ENCODE peak calls at places on chromosomes 13 and 19, in seven cellular contexts. One of them, this sample, is unnamed.

GRCh38 chr13:26348966-26349365 is 95.0 kb downstream of the CDK8 start:
- DNase-seq in CD4-positive, alpha-beta T cell: no peak
- DNase-seq in left cardiac atrium: no peak
- DNase-seq in stimulated activated CD8-positive, alpha-beta memory T cell treated with anti-CD3 and anti-CD28 coated beads, Interleukin-7, amount 100 ng/mL, for 1 hour: no peak
- DNase-seq in fibroblast of gingiva: no peak
- DNase-seq in kidney glomerular epithelial cell: no peak
- DNase-seq in stimulated activated naive CD8-positive, alpha-beta T cell treated with anti-CD3 and anti-CD28 coated beads, Interleukin-15, Interleukin-2, amounts not matched to agents 100 U/mL and 50 U/mL, for 24 hours: no peak
- DNase-seq in this sample: no peak

GRCh38 chr13:48908381-48909087 is 67.2 kb upstream of the FNDC3A start:
- DNase-seq in CD4-positive, alpha-beta T cell: no peak
- DNase-seq in left cardiac atrium: no peak
- DNase-seq in stimulated activated CD8-positive, alpha-beta memory T cell treated with anti-CD3 and anti-CD28 coated beads, Interleukin-7, amount 100 ng/mL, for 1 hour: no peak
- DNase-seq in fibroblast of gingiva: peak; percentile 81
- DNase-seq in kidney glomerular epithelial cell: peak; percentile 13
- DNase-seq in stimulated activated naive CD8-positive, alpha-beta T cell treated with anti-CD3 and anti-CD28 coated beads, Interleukin-15, Interleukin-2, amounts not matched to agents 100 U/mL and 50 U/mL, for 24 hours: no peak
- DNase-seq in this sample: no peak

GRCh38 chr19:14015454-14016035 is 9.4 kb upstream of the RFX1 start:
- DNase-seq in CD4-positive, alpha-beta T cell: no peak
- DNase-seq in left cardiac atrium: no peak
- DNase-seq in stimulated activated CD8-positive, alpha-beta memory T cell treated with anti-CD3 and anti-CD28 coated beads, Interleukin-7, amount 100 ng/mL, for 1 hour: no peak
- DNase-seq in fibroblast of gingiva: no peak
- DNase-seq in kidney glomerular epithelial cell: no peak
- DNase-seq in stimulated activated naive CD8-positive, alpha-beta T cell treated with anti-CD3 and anti-CD28 coated beads, Interleukin-15, Interleukin-2, amounts not matched to agents 100 U/mL and 50 U/mL, for 24 hours: no peak
- DNase-seq in this sample: no peak

GRCh38 chr19:43466793-43467192 is 1.4 kb upstream of the LYPD3 start:
- DNase-seq in CD4-positive, alpha-beta T cell: no peak
- DNase-seq in left cardiac atrium: no peak
- DNase-seq in stimulated activated CD8-positive, alpha-beta memory T cell treated with anti-CD3 and anti-CD28 coated beads, Interleukin-7, amount 100 ng/mL, for 1 hour: no peak
- DNase-seq in fibroblast of gingiva: no peak
- DNase-seq in kidney glomerular epithelial cell: no peak
- DNase-seq in stimulated activated naive CD8-positive, alpha-beta T cell treated with anti-CD3 and anti-CD28 coated beads, Interleukin-15, Interleukin-2, amounts not matched to agents 100 U/mL and 50 U/mL, for 24 hours: no peak
- DNase-seq in this sample: no peak

GRCh38 chr13:88456155-88456554 is 785.0 kb downstream of the SLITRK5 start:
- DNase-seq in CD4-positive, alpha-beta T cell: no peak
- DNase-seq in left cardiac atrium: no peak
- DNase-seq in stimulated activated CD8-positive, alpha-beta memory T cell treated with anti-CD3 and anti-CD28 coated beads, Interleukin-7, amount 100 ng/mL, for 1 hour: no peak
- DNase-seq in fibroblast of gingiva: peak; percentile 1
- DNase-seq in kidney glomerular epithelial cell: no peak
- DNase-seq in stimulated activated naive CD8-positive, alpha-beta T cell treated with anti-CD3 and anti-CD28 coated beads, Interleukin-15, Interleukin-2, amounts not matched to agents 100 U/mL and 50 U/mL, for 24 hours: no peak
- DNase-seq in this sample: no peak

GRCh38 chr13:113991191-113991669 is 17.4 kb upstream of the C13orf46 start:
- DNase-seq in CD4-positive, alpha-beta T cell: no peak
- DNase-seq in left cardiac atrium: peak; percentile 11
- DNase-seq in stimulated activated CD8-positive, alpha-beta memory T cell treated with anti-CD3 and anti-CD28 coated beads, Interleukin-7, amount 100 ng/mL, for 1 hour: no peak
- DNase-seq in fibroblast of gingiva: peak; percentile 26
- DNase-seq in kidney glomerular epithelial cell: no peak
- DNase-seq in stimulated activated naive CD8-positive, alpha-beta T cell treated with anti-CD3 and anti-CD28 coated beads, Interleukin-15, Interleukin-2, amounts not matched to agents 100 U/mL and 50 U/mL, for 24 hours: no peak
- DNase-seq in this sample: no peak

GRCh38 chr13:70812481-70812880 is 704.2 kb upstream of the KLHL1 start:
- DNase-seq in CD4-positive, alpha-beta T cell: no peak
- DNase-seq in left cardiac atrium: no peak
- DNase-seq in stimulated activated CD8-positive, alpha-beta memory T cell treated with anti-CD3 and anti-CD28 coated beads, Interleukin-7, amount 100 ng/mL, for 1 hour: no peak
- DNase-seq in fibroblast of gingiva: peak; percentile 4
- DNase-seq in kidney glomerular epithelial cell: no peak
- DNase-seq in stimulated activated naive CD8-positive, alpha-beta T cell treated with anti-CD3 and anti-CD28 coated beads, Interleukin-15, Interleukin-2, amounts not matched to agents 100 U/mL and 50 U/mL, for 24 hours: no peak
- DNase-seq in this sample: no peak

GRCh38 chr13:110426745-110427144 is 119.7 kb downstream of the COL4A2 start:
- DNase-seq in CD4-positive, alpha-beta T cell: no peak
- DNase-seq in left cardiac atrium: no peak
- DNase-seq in stimulated activated CD8-positive, alpha-beta memory T cell treated with anti-CD3 and anti-CD28 coated beads, Interleukin-7, amount 100 ng/mL, for 1 hour: no peak
- DNase-seq in fibroblast of gingiva: no peak
- DNase-seq in kidney glomerular epithelial cell: no peak
- DNase-seq in stimulated activated naive CD8-positive, alpha-beta T cell treated with anti-CD3 and anti-CD28 coated beads, Interleukin-15, Interleukin-2, amounts not matched to agents 100 U/mL and 50 U/mL, for 24 hours: no peak
- DNase-seq in this sample: no peak

GRCh38 chr19:30871979-30872378 is 477.3 kb downstream of the TSHZ3 start:
- DNase-seq in CD4-positive, alpha-beta T cell: no peak
- DNase-seq in left cardiac atrium: no peak
- DNase-seq in stimulated activated CD8-positive, alpha-beta memory T cell treated with anti-CD3 and anti-CD28 coated beads, Interleukin-7, amount 100 ng/mL, for 1 hour: no peak
- DNase-seq in fibroblast of gingiva: no peak
- DNase-seq in kidney glomerular epithelial cell: no peak
- DNase-seq in stimulated activated naive CD8-positive, alpha-beta T cell treated with anti-CD3 and anti-CD28 coated beads, Interleukin-15, Interleukin-2, amounts not matched to agents 100 U/mL and 50 U/mL, for 24 hours: no peak
- DNase-seq in this sample: no peak

GRCh38 chr19:1003283-1003682 is 3.1 kb downstream of the GRIN3B start:
- DNase-seq in CD4-positive, alpha-beta T cell: no peak
- DNase-seq in left cardiac atrium: no peak
- DNase-seq in stimulated activated CD8-positive, alpha-beta memory T cell treated with anti-CD3 and anti-CD28 coated beads, Interleukin-7, amount 100 ng/mL, for 1 hour: no peak
- DNase-seq in fibroblast of gingiva: no peak
- DNase-seq in kidney glomerular epithelial cell: no peak
- DNase-seq in stimulated activated naive CD8-positive, alpha-beta T cell treated with anti-CD3 and anti-CD28 coated beads, Interleukin-15, Interleukin-2, amounts not matched to agents 100 U/mL and 50 U/mL, for 24 hours: no peak
- DNase-seq in this sample: no peak

GRCh38 chr19:1925544-1925943 is 15.4 kb upstream of the CSNK1G2 start:
- DNase-seq in CD4-positive, alpha-beta T cell: no peak
- DNase-seq in left cardiac atrium: no peak
- DNase-seq in stimulated activated CD8-positive, alpha-beta memory T cell treated with anti-CD3 and anti-CD28 coated beads, Interleukin-7, amount 100 ng/mL, for 1 hour: no peak
- DNase-seq in fibroblast of gingiva: no peak
- DNase-seq in kidney glomerular epithelial cell: no peak
- DNase-seq in stimulated activated naive CD8-positive, alpha-beta T cell treated with anti-CD3 and anti-CD28 coated beads, Interleukin-15, Interleukin-2, amounts not matched to agents 100 U/mL and 50 U/mL, for 24 hours: no peak
- DNase-seq in this sample: no peak

GRCh38 chr13:52345631-52346251 is 60.2 kb downstream of the THSD1 start:
- DNase-seq in CD4-positive, alpha-beta T cell: no peak
- DNase-seq in left cardiac atrium: no peak
- DNase-seq in stimulated activated CD8-positive, alpha-beta memory T cell treated with anti-CD3 and anti-CD28 coated beads, Interleukin-7, amount 100 ng/mL, for 1 hour: no peak
- DNase-seq in fibroblast of gingiva: no peak
- DNase-seq in kidney glomerular epithelial cell: no peak
- DNase-seq in stimulated activated naive CD8-positive, alpha-beta T cell treated with anti-CD3 and anti-CD28 coated beads, Interleukin-15, Interleukin-2, amounts not matched to agents 100 U/mL and 50 U/mL, for 24 hours: no peak
- DNase-seq in this sample: no peak

GRCh38 chr19:14502334-14503092 is 6.6 kb upstream of the GIPC1 start:
- DNase-seq in CD4-positive, alpha-beta T cell: no peak
- DNase-seq in left cardiac atrium: no peak
- DNase-seq in stimulated activated CD8-positive, alpha-beta memory T cell treated with anti-CD3 and anti-CD28 coated beads, Interleukin-7, amount 100 ng/mL, for 1 hour: no peak
- DNase-seq in fibroblast of gingiva: peak; percentile 59
- DNase-seq in kidney glomerular epithelial cell: no peak
- DNase-seq in stimulated activated naive CD8-positive, alpha-beta T cell treated with anti-CD3 and anti-CD28 coated beads, Interleukin-15, Interleukin-2, amounts not matched to agents 100 U/mL and 50 U/mL, for 24 hours: no peak
- DNase-seq in this sample: no peak

GRCh38 chr13:46866150-46866549 is 30.7 kb downstream of the HTR2A start:
- DNase-seq in CD4-positive, alpha-beta T cell: no peak
- DNase-seq in left cardiac atrium: peak; percentile 36
- DNase-seq in stimulated activated CD8-positive, alpha-beta memory T cell treated with anti-CD3 and anti-CD28 coated beads, Interleukin-7, amount 100 ng/mL, for 1 hour: no peak
- DNase-seq in fibroblast of gingiva: peak; percentile 78
- DNase-seq in kidney glomerular epithelial cell: peak; percentile 6
- DNase-seq in stimulated activated naive CD8-positive, alpha-beta T cell treated with anti-CD3 and anti-CD28 coated beads, Interleukin-15, Interleukin-2, amounts not matched to agents 100 U/mL and 50 U/mL, for 24 hours: no peak
- DNase-seq in this sample: no peak

GRCh38 chr19:54465367-54466109 is 2.0 kb upstream of the LENG9 start:
- DNase-seq in CD4-positive, alpha-beta T cell: no peak
- DNase-seq in left cardiac atrium: peak; percentile 40
- DNase-seq in stimulated activated CD8-positive, alpha-beta memory T cell treated with anti-CD3 and anti-CD28 coated beads, Interleukin-7, amount 100 ng/mL, for 1 hour: no peak
- DNase-seq in fibroblast of gingiva: no peak
- DNase-seq in kidney glomerular epithelial cell: no peak
- DNase-seq in stimulated activated naive CD8-positive, alpha-beta T cell treated with anti-CD3 and anti-CD28 coated beads, Interleukin-15, Interleukin-2, amounts not matched to agents 100 U/mL and 50 U/mL, for 24 hours: no peak
- DNase-seq in this sample: no peak

GRCh38 chr13:106610511-106610910 is 42.6 kb upstream of the ARGLU1 start:
- DNase-seq in CD4-positive, alpha-beta T cell: no peak
- DNase-seq in left cardiac atrium: no peak
- DNase-seq in stimulated activated CD8-positive, alpha-beta memory T cell treated with anti-CD3 and anti-CD28 coated beads, Interleukin-7, amount 100 ng/mL, for 1 hour: no peak
- DNase-seq in fibroblast of gingiva: no peak
- DNase-seq in kidney glomerular epithelial cell: peak; percentile 16
- DNase-seq in stimulated activated naive CD8-positive, alpha-beta T cell treated with anti-CD3 and anti-CD28 coated beads, Interleukin-15, Interleukin-2, amounts not matched to agents 100 U/mL and 50 U/mL, for 24 hours: no peak
- DNase-seq in this sample: peak; percentile 7

GRCh38 chr13:72853000-72853399 is 71.1 kb downstream of the PIBF1 start:
- DNase-seq in CD4-positive, alpha-beta T cell: no peak
- DNase-seq in left cardiac atrium: no peak
- DNase-seq in stimulated activated CD8-positive, alpha-beta memory T cell treated with anti-CD3 and anti-CD28 coated beads, Interleukin-7, amount 100 ng/mL, for 1 hour: no peak
- DNase-seq in fibroblast of gingiva: no peak
- DNase-seq in kidney glomerular epithelial cell: no peak
- DNase-seq in stimulated activated naive CD8-positive, alpha-beta T cell treated with anti-CD3 and anti-CD28 coated beads, Interleukin-15, Interleukin-2, amounts not matched to agents 100 U/mL and 50 U/mL, for 24 hours: no peak
- DNase-seq in this sample: no peak

GRCh38 chr19:15779756-15780476 is 7.5 kb upstream of the OR10H5 start:
- DNase-seq in CD4-positive, alpha-beta T cell: no peak
- DNase-seq in left cardiac atrium: peak; percentile 83
- DNase-seq in stimulated activated CD8-positive, alpha-beta memory T cell treated with anti-CD3 and anti-CD28 coated beads, Interleukin-7, amount 100 ng/mL, for 1 hour: no peak
- DNase-seq in fibroblast of gingiva: no peak
- DNase-seq in kidney glomerular epithelial cell: no peak
- DNase-seq in stimulated activated naive CD8-positive, alpha-beta T cell treated with anti-CD3 and anti-CD28 coated beads, Interleukin-15, Interleukin-2, amounts not matched to agents 100 U/mL and 50 U/mL, for 24 hours: no peak
- DNase-seq in this sample: peak; percentile 37

GRCh38 chr19:16764280-16764679 is 44.6 kb downstream of the NWD1 start:
- DNase-seq in CD4-positive, alpha-beta T cell: no peak
- DNase-seq in left cardiac atrium: no peak
- DNase-seq in stimulated activated CD8-positive, alpha-beta memory T cell treated with anti-CD3 and anti-CD28 coated beads, Interleukin-7, amount 100 ng/mL, for 1 hour: no peak
- DNase-seq in fibroblast of gingiva: no peak
- DNase-seq in kidney glomerular epithelial cell: no peak
- DNase-seq in stimulated activated naive CD8-positive, alpha-beta T cell treated with anti-CD3 and anti-CD28 coated beads, Interleukin-15, Interleukin-2, amounts not matched to agents 100 U/mL and 50 U/mL, for 24 hours: no peak
- DNase-seq in this sample: no peak

GRCh38 chr19:18903146-18904056 is 7.4 kb upstream of the CERS1 start:
- DNase-seq in CD4-positive, alpha-beta T cell: no peak
- DNase-seq in left cardiac atrium: no peak
- DNase-seq in stimulated activated CD8-positive, alpha-beta memory T cell treated with anti-CD3 and anti-CD28 coated beads, Interleukin-7, amount 100 ng/mL, for 1 hour: no peak
- DNase-seq in fibroblast of gingiva: no peak
- DNase-seq in kidney glomerular epithelial cell: no peak
- DNase-seq in stimulated activated naive CD8-positive, alpha-beta T cell treated with anti-CD3 and anti-CD28 coated beads, Interleukin-15, Interleukin-2, amounts not matched to agents 100 U/mL and 50 U/mL, for 24 hours: no peak
- DNase-seq in this sample: no peak

GRCh38 chr13:94433055-94433947 is 46.2 kb downstream of the DCT start:
- DNase-seq in CD4-positive, alpha-beta T cell: no peak
- DNase-seq in left cardiac atrium: peak; percentile 22
- DNase-seq in stimulated activated CD8-positive, alpha-beta memory T cell treated with anti-CD3 and anti-CD28 coated beads, Interleukin-7, amount 100 ng/mL, for 1 hour: no peak
- DNase-seq in fibroblast of gingiva: no peak
- DNase-seq in kidney glomerular epithelial cell: no peak
- DNase-seq in stimulated activated naive CD8-positive, alpha-beta T cell treated with anti-CD3 and anti-CD28 coated beads, Interleukin-15, Interleukin-2, amounts not matched to agents 100 U/mL and 50 U/mL, for 24 hours: peak; percentile 33
- DNase-seq in this sample: no peak

GRCh38 chr19:9785367-9786331 is 17.1 kb upstream of the ZNF846 start:
- DNase-seq in CD4-positive, alpha-beta T cell: peak; percentile 97
- DNase-seq in left cardiac atrium: peak; percentile 98
- DNase-seq in stimulated activated CD8-positive, alpha-beta memory T cell treated with anti-CD3 and anti-CD28 coated beads, Interleukin-7, amount 100 ng/mL, for 1 hour: peak; percentile 92
- DNase-seq in fibroblast of gingiva: peak; percentile 94
- DNase-seq in kidney glomerular epithelial cell: peak; percentile 82
- DNase-seq in stimulated activated naive CD8-positive, alpha-beta T cell treated with anti-CD3 and anti-CD28 coated beads, Interleukin-15, Interleukin-2, amounts not matched to agents 100 U/mL and 50 U/mL, for 24 hours: peak; percentile 99
- DNase-seq in this sample: peak; percentile 36

GRCh38 chr19:18291019-18291524 is 9.7 kb upstream of the JUND start:
- DNase-seq in CD4-positive, alpha-beta T cell: no peak
- DNase-seq in left cardiac atrium: peak; percentile 37
- DNase-seq in stimulated activated CD8-positive, alpha-beta memory T cell treated with anti-CD3 and anti-CD28 coated beads, Interleukin-7, amount 100 ng/mL, for 1 hour: no peak
- DNase-seq in fibroblast of gingiva: no peak
- DNase-seq in kidney glomerular epithelial cell: no peak
- DNase-seq in stimulated activated naive CD8-positive, alpha-beta T cell treated with anti-CD3 and anti-CD28 coated beads, Interleukin-15, Interleukin-2, amounts not matched to agents 100 U/mL and 50 U/mL, for 24 hours: no peak
- DNase-seq in this sample: no peak

GRCh38 chr19:55477905-55478304 is 1.5 kb downstream of the ZNF628 start:
- DNase-seq in CD4-positive, alpha-beta T cell: no peak
- DNase-seq in left cardiac atrium: no peak
- DNase-seq in stimulated activated CD8-positive, alpha-beta memory T cell treated with anti-CD3 and anti-CD28 coated beads, Interleukin-7, amount 100 ng/mL, for 1 hour: no peak
- DNase-seq in fibroblast of gingiva: no peak
- DNase-seq in kidney glomerular epithelial cell: no peak
- DNase-seq in stimulated activated naive CD8-positive, alpha-beta T cell treated with anti-CD3 and anti-CD28 coated beads, Interleukin-15, Interleukin-2, amounts not matched to agents 100 U/mL and 50 U/mL, for 24 hours: no peak
- DNase-seq in this sample: no peak

GRCh38 chr13:113918580-113918979 is 54.7 kb upstream of the GAS6 start:
- DNase-seq in CD4-positive, alpha-beta T cell: no peak
- DNase-seq in left cardiac atrium: no peak
- DNase-seq in stimulated activated CD8-positive, alpha-beta memory T cell treated with anti-CD3 and anti-CD28 coated beads, Interleukin-7, amount 100 ng/mL, for 1 hour: no peak
- DNase-seq in fibroblast of gingiva: no peak
- DNase-seq in kidney glomerular epithelial cell: no peak
- DNase-seq in stimulated activated naive CD8-positive, alpha-beta T cell treated with anti-CD3 and anti-CD28 coated beads, Interleukin-15, Interleukin-2, amounts not matched to agents 100 U/mL and 50 U/mL, for 24 hours: no peak
- DNase-seq in this sample: no peak

GRCh38 chr19:47540748-47541147 is 25.9 kb upstream of the NAPA start:
- DNase-seq in CD4-positive, alpha-beta T cell: no peak
- DNase-seq in left cardiac atrium: no peak
- DNase-seq in stimulated activated CD8-positive, alpha-beta memory T cell treated with anti-CD3 and anti-CD28 coated beads, Interleukin-7, amount 100 ng/mL, for 1 hour: no peak
- DNase-seq in fibroblast of gingiva: peak; percentile 45
- DNase-seq in kidney glomerular epithelial cell: no peak
- DNase-seq in stimulated activated naive CD8-positive, alpha-beta T cell treated with anti-CD3 and anti-CD28 coated beads, Interleukin-15, Interleukin-2, amounts not matched to agents 100 U/mL and 50 U/mL, for 24 hours: no peak
- DNase-seq in this sample: no peak

GRCh38 chr13:24146961-24147569 is 13.5 kb upstream of the SPATA13 start:
- DNase-seq in CD4-positive, alpha-beta T cell: no peak
- DNase-seq in left cardiac atrium: no peak
- DNase-seq in stimulated activated CD8-positive, alpha-beta memory T cell treated with anti-CD3 and anti-CD28 coated beads, Interleukin-7, amount 100 ng/mL, for 1 hour: no peak
- DNase-seq in fibroblast of gingiva: peak; percentile 60
- DNase-seq in kidney glomerular epithelial cell: no peak
- DNase-seq in stimulated activated naive CD8-positive, alpha-beta T cell treated with anti-CD3 and anti-CD28 coated beads, Interleukin-15, Interleukin-2, amounts not matched to agents 100 U/mL and 50 U/mL, for 24 hours: no peak
- DNase-seq in this sample: no peak